ENCODE peak calls at places on chromosomes 1 and 21, in ten cellular contexts. X, S, V, R, E, F, H, K, D and G are unnamed samples.

GRCh38 chr1:114219247-114219872 is 65.7 kb upstream of the SYT6 start:
- DNase-seq in X (no peak), S (no peak), V (no peak), R (no peak), E (peak; percentile 48), F (peak; percentile 29), H (peak; percentile 15), K (no peak), D (peak; percentile 53), G (peak; percentile 23)

GRCh38 chr1:151327903-151328674 is 873 bp upstream of the PI4KB start:
- DNase-seq in X (no peak), S (peak; percentile 11), V (no peak), R (peak; percentile 83), E (no peak), F (no peak), H (no peak), K (peak; percentile 43), D (peak; percentile 70), G (no peak)

GRCh38 chr1:28518745-28519341 is 13.0 kb downstream of the RCC1 start:
- DNase-seq in X (peak; percentile 57), S (no peak), V (no peak), R (no peak), E (no peak), F (peak; percentile 51), H (peak; percentile 61), K (no peak), D (no peak), G (peak; percentile 48)

GRCh38 chr1:12040457-12041051 is 21.3 kb downstream of the MIIP start:
- DNase-seq in X (peak; percentile 72), S (no peak), V (peak; percentile 72), R (peak; percentile 42), E (peak; percentile 89), F (peak; percentile 80), H (peak; percentile 84), K (no peak), D (peak; percentile 64), G (peak; percentile 97)

GRCh38 chr1:219279017-219279770 is 105.5 kb downstream of the LYPLAL1 start:
- DNase-seq in X (no peak), S (no peak), V (no peak), R (no peak), E (no peak), F (peak; percentile 52), H (no peak), K (no peak), D (no peak), G (peak; percentile 99)

GRCh38 chr1:8815582-8816285 is 1.7 kb downstream of the RERE start:
- DNase-seq in X (no peak), S (peak; percentile 63), V (peak; percentile 19), R (no peak), E (peak; percentile 19), F (no peak), H (peak; percentile 32), K (no peak), D (peak; percentile 37), G (peak; percentile 6)

GRCh38 chr1:7192453-7192852 is 407.2 kb downstream of the CAMTA1 start:
- DNase-seq in X (no peak), S (no peak), V (no peak), R (no peak), E (no peak), F (no peak), H (no peak), K (no peak), D (no peak), G (no peak)

GRCh38 chr1:113617438-113618141 is 141.7 kb downstream of the PHTF1 start:
- DNase-seq in X (no peak), S (no peak), V (no peak), R (no peak), E (no peak), F (peak; percentile 14), H (peak; percentile 48), K (no peak), D (no peak), G (peak; percentile 18)

GRCh38 chr1:192053661-192054060 is 104.6 kb upstream of the RGS18 start:
- DNase-seq in X (no peak), S (no peak), V (no peak), R (no peak), E (no peak), F (no peak), H (no peak), K (no peak), D (no peak), G (no peak)

GRCh38 chr1:243798726-243799125 is 51.3 kb downstream of the AKT3 start:
- DNase-seq in X (no peak), S (no peak), V (no peak), R (no peak), E (no peak), F (peak; percentile 95), H (peak; percentile 96), K (no peak), D (no peak), G (peak; percentile 96)

GRCh38 chr1:166253076-166253779 is 86.4 kb upstream of the FAM78B start:
- DNase-seq in X (no peak), S (no peak), V (no peak), R (no peak), E (no peak), F (no peak), H (no peak), K (no peak), D (no peak), G (no peak)

GRCh38 chr1:81437213-81437612 is 363.5 kb upstream of the ADGRL2 start:
- DNase-seq in X (no peak), S (no peak), V (no peak), R (no peak), E (no peak), F (no peak), H (no peak), K (no peak), D (no peak), G (no peak)

GRCh38 chr1:221698579-221699349 is 43.1 kb downstream of the DUSP10 start:
- DNase-seq in X (no peak), S (no peak), V (no peak), R (no peak), E (no peak), F (no peak), H (no peak), K (no peak), D (no peak), G (no peak)

GRCh38 chr1:174074757-174075156 is 52.6 kb upstream of the RC3H1 start:
- DNase-seq in X (no peak), S (no peak), V (peak; percentile 5), R (no peak), E (peak; percentile 6), F (peak; percentile 35), H (peak; percentile 30), K (no peak), D (no peak), G (peak; percentile 42)

GRCh38 chr1:79322511-79323027 is 316.0 kb upstream of the ADGRL4 start:
- DNase-seq in X (no peak), S (no peak), V (no peak), R (no peak), E (no peak), F (peak; percentile 47), H (peak; percentile 10), K (no peak), D (no peak), G (peak; percentile 24)

GRCh38 chr21:42988234-42988965 is 14.0 kb downstream of the PKNOX1 start:
- DNase-seq in X (no peak), S (no peak), V (no peak), R (no peak), E (no peak), F (no peak), H (no peak), K (no peak), D (no peak), G (no peak)

GRCh38 chr21:38910390-38911008 is 104.8 kb downstream of the ETS2 start:
- DNase-seq in X (peak; percentile 37), S (peak; percentile 32), V (no peak), R (no peak), E (no peak), F (peak; percentile 27), H (peak; percentile 73), K (no peak), D (no peak), G (peak; percentile 82)

GRCh38 chr1:116123837-116124533 is 12.8 kb downstream of the MAB21L3 start:
- DNase-seq in X (no peak), S (no peak), V (no peak), R (no peak), E (no peak), F (no peak), H (peak; percentile 33), K (no peak), D (no peak), G (peak; percentile 69)